ENCODE peak calls at places on chromosomes 11 and 22, in five cellular contexts. Z is GM10248, W is HS-5, K is type B pancreatic cell, A is T-helper 2 cell. C is an unnamed sample.

GRCh38 chr11:62612366-62613274 is at the start of the genes EML3 and ROM1:
- DNase-seq in Z (peak), W (no peak), K (peak), A (peak), C (peak)

GRCh38 chr22:37508431-37508963 is 10.7 kb downstream of the CARD10 start:
- DNase-seq in Z (no peak), W (no peak), K (no peak), A (no peak), C (no peak)

GRCh38 chr11:78909386-78909785 is 334.7 kb upstream of the NARS2 start:
- DNase-seq in Z (no peak), W (no peak), K (no peak), A (no peak), C (no peak)

GRCh38 chr11:71252782-71253730 is 679 bp upstream of the SHANK2 start:
- DNase-seq in Z (no peak), W (peak), K (no peak), A (no peak), C (no peak)

GRCh38 chr11:116243975-116244374 is 528.8 kb downstream of the BUD13 start:
- DNase-seq in Z (no peak), W (no peak), K (no peak), A (no peak), C (no peak)

GRCh38 chr11:24709928-24710565 is 213.2 kb downstream of the LUZP2 start:
- DNase-seq in Z (no peak), W (no peak), K (no peak), A (no peak), C (no peak)

GRCh38 chr22:30875481-30876215 is 92.9 kb downstream of the MORC2 start:
- DNase-seq in Z (no peak), W (no peak), K (peak), A (no peak), C (no peak)

GRCh38 chr11:2385156-2386151 is 8.3 kb downstream of the CD81 start:
- DNase-seq in Z (peak), W (no peak), K (no peak), A (no peak), C (no peak)

GRCh38 chr22:38760477-38761201 is 4.8 kb upstream of the SUN2 start:
- DNase-seq in Z (no peak), W (no peak), K (no peak), A (no peak), C (no peak)

GRCh38 chr22:19705181-19705934 is 8.9 kb upstream of the SEPTIN5 start:
- DNase-seq in Z (peak), W (no peak), K (peak), A (no peak), C (no peak)

C was measured in osteocyte.